ENCODE peak calls at places on chromosomes 12 and 14, in ten cellular contexts. X, Z, E, L, C, G, S, B, H and F are unnamed samples.

GRCh38 chr14:59310644-59311043 is 122.2 kb downstream of the DAAM1 start:
- DNase-seq in X (no peak), Z (no peak), E (peak; percentile 35), L (no peak), C (no peak), G (no peak), S (no peak), B (no peak), H (no peak), F (peak; percentile 77)

GRCh38 chr12:14416658-14417057 is 51.2 kb downstream of the ATF7IP start:
- DNase-seq in X (peak; percentile 55), Z (no peak), E (peak; percentile 25), L (no peak), C (no peak), G (peak; percentile 80), S (no peak), B (no peak), H (no peak), F (peak; percentile 95)

GRCh38 chr14:91159182-91159581 is 45.3 kb downstream of the DGLUCY start:
- DNase-seq in X (no peak), Z (no peak), E (no peak), L (no peak), C (no peak), G (no peak), S (peak; percentile 73), B (no peak), H (no peak), F (no peak)

GRCh38 chr14:89638888-89639287 is 221.9 kb upstream of the FOXN3 start:
- DNase-seq in X (no peak), Z (no peak), E (no peak), L (no peak), C (no peak), G (no peak), S (no peak), B (no peak), H (no peak), F (no peak)

GRCh38 chr14:80504781-80505180 is 293.5 kb upstream of the DIO2 start:
- DNase-seq in X (no peak), Z (no peak), E (no peak), L (no peak), C (no peak), G (no peak), S (no peak), B (no peak), H (no peak), F (no peak)

GRCh38 chr12:46401703-46402102 is 29.1 kb upstream of the SLC38A2 start:
- DNase-seq in X (no peak), Z (peak; percentile 70), E (no peak), L (no peak), C (no peak), G (peak; percentile 75), S (no peak), B (peak; percentile 49), H (no peak), F (peak; percentile 66)

GRCh38 chr12:2160043-2160442 is 107.3 kb downstream of the CACNA1C start:
- DNase-seq in X (no peak), Z (no peak), E (no peak), L (no peak), C (no peak), G (no peak), S (no peak), B (no peak), H (no peak), F (no peak)

GRCh38 chr12:1830981-1831930 is 10.9 kb downstream of the LRTM2 start:
- DNase-seq in X (no peak), Z (peak; percentile 53), E (peak; percentile 25), L (peak; percentile 93), C (peak; percentile 40), G (peak; percentile 74), S (peak; percentile 83), B (peak; percentile 67), H (no peak), F (peak; percentile 72)

GRCh38 chr12:94457331-94457730 is 2.3 kb downstream of the CEP83 start:
- DNase-seq in X (no peak), Z (no peak), E (no peak), L (no peak), C (no peak), G (no peak), S (no peak), B (no peak), H (no peak), F (no peak)

GRCh38 chr12:57766464-57767311 is at the start of gene CYP27B1:
- DNase-seq in X (no peak), Z (peak; percentile 67), E (no peak), L (no peak), C (no peak), G (peak; percentile 39), S (peak; percentile 64), B (peak; percentile 26), H (no peak), F (peak; percentile 44)

GRCh38 chr14:71022939-71023338 is 115.7 kb downstream of the PCNX1 start:
- DNase-seq in X (no peak), Z (no peak), E (no peak), L (no peak), C (no peak), G (no peak), S (no peak), B (no peak), H (no peak), F (no peak)

GRCh38 chr12:118061011-118061875 is at the start of gene WSB2:
- DNase-seq in X (no peak), Z (peak; percentile 87), E (no peak), L (peak; percentile 70), C (peak; percentile 88), G (peak; percentile 82), S (peak; percentile 80), B (peak; percentile 84), H (no peak), F (peak; percentile 56)

GRCh38 chr14:64726585-64726890 is 22.3 kb downstream of the PLEKHG3 start:
- DNase-seq in X (no peak), Z (peak; percentile 42), E (peak; percentile 79), L (peak; percentile 62), C (no peak), G (peak; percentile 12), S (no peak), B (peak; percentile 90), H (peak; percentile 66), F (peak; percentile 67)

GRCh38 chr14:30710870-30711269 is 88.8 kb downstream of the SCFD1 start:
- DNase-seq in X (peak; percentile 23), Z (no peak), E (no peak), L (no peak), C (no peak), G (peak; percentile 39), S (no peak), B (no peak), H (no peak), F (peak; percentile 12)

GRCh38 chr12:49969027-49969426 is 3.7 kb upstream of the AQP6 start:
- DNase-seq in X (no peak), Z (no peak), E (no peak), L (no peak), C (no peak), G (no peak), S (no peak), B (no peak), H (no peak), F (no peak)

DNA sequence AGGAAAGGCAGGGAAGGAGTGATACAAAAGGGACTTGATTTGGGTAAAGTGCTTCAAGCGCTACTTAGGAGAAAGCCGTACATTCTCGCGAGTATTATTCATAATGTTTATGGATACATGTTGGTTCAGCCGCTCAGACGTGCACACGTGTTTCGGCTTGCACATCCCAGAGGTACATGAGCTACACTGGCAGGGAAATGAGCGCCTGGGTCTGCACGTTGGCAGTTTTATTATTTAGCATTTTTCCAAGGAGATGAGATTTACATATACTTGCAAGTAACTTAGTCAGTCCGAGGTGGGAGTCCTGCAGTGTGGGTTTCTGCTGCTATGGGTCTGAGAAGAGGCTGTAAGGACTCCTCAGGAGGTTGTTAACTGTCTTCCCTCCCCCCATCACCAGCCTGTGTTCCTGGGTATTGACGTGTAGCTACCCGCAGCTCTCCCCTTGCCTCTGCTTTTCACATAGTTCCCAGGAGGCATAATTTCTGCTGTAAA is 1.5 kb downstream of the PRKCH start:
- DNase-seq in X (no peak), Z (no peak), E (peak; percentile 4), L (no peak), C (no peak), G (peak; percentile 7), S (peak; percentile 59), B (no peak), H (peak; percentile 66), F (peak; percentile 27)
- H3K4me3 ChIP-seq in X (no peak overlapping the region), Z (peak overlapping the region; percentile 34), E (peak overlapping the region; percentile 46), L (peak overlapping the region; percentile 71), C (peak overlapping the region; percentile 50), G (peak overlapping the region; percentile 81), S (peak overlapping the region; percentile 79), B (peak overlapping the region; percentile 37), H (peak overlapping the region; percentile 80), F (peak overlapping the region; percentile 56)

GRCh38 chr14:76349993-76350392 is 25.9 kb upstream of the ESRRB start:
- DNase-seq in X (no peak), Z (no peak), E (no peak), L (no peak), C (no peak), G (no peak), S (no peak), B (no peak), H (no peak), F (no peak)

GRCh38 chr14:76350671-76351070 is 25.3 kb upstream of the ESRRB start:
- DNase-seq in X (no peak), Z (no peak), E (no peak), L (no peak), C (no peak), G (no peak), S (no peak), B (no peak), H (no peak), F (no peak)

GRCh38 chr14:76354310-76354709 is 21.6 kb upstream of the ESRRB start:
- DNase-seq in X (no peak), Z (no peak), E (no peak), L (no peak), C (no peak), G (no peak), S (no peak), B (no peak), H (no peak), F (no peak)

GRCh38 chr14:76351941-76352340 is 24.0 kb upstream of the ESRRB start:
- DNase-seq in X (no peak), Z (no peak), E (no peak), L (no peak), C (no peak), G (no peak), S (no peak), B (no peak), H (no peak), F (no peak)

GRCh38 chr14:76352639-76353281 is 23.2 kb upstream of the ESRRB start:
- DNase-seq in X (no peak), Z (peak; percentile 75), E (no peak), L (peak; percentile 52), C (no peak), G (peak; percentile 74), S (peak; percentile 63), B (peak; percentile 63), H (no peak), F (peak; percentile 56)
- H3K4me3 ChIP-seq in X (peak overlapping the region; percentile 38), Z (no peak overlapping the region), E (no peak overlapping the region), L (peak overlapping the region; percentile 45), C (peak overlapping the region; percentile 7), G (peak overlapping the region; percentile 74), S (peak overlapping the region; percentile 37), B (no peak overlapping the region), H (no peak overlapping the region), F (peak overlapping the region; percentile 39)

GRCh38 chr14:105094193-105094907 is 29.1 kb upstream of the GPR132 start:
- DNase-seq in X (no peak), Z (peak; percentile 52), E (no peak), L (no peak), C (no peak), G (no peak), S (peak; percentile 59), B (no peak), H (no peak), F (no peak)
- H3K4me3 ChIP-seq in X (peak overlapping the region; percentile 76), Z (peak overlapping the region; percentile 80), E (peak overlapping the region; percentile 66), L (peak overlapping the region; percentile 78), C (peak overlapping the region; percentile 50), G (peak overlapping the region; percentile 84), S (peak overlapping the region; percentile 71), B (no peak overlapping the region), H (peak overlapping the region; percentile 87), F (peak overlapping the region; percentile 69)

GRCh38 chr12:75724913-75725312 is 213.5 kb upstream of the KRR1 start:
- DNase-seq in X (no peak), Z (no peak), E (no peak), L (no peak), C (no peak), G (peak; percentile 77), S (no peak), B (no peak), H (peak; percentile 83), F (peak; percentile 75)
- H3K4me3 ChIP-seq in X (no peak overlapping the region), Z (no peak overlapping the region), E (no peak overlapping the region), L (no peak overlapping the region), C (no peak overlapping the region), G (peak overlapping the region; percentile 48), S (no peak overlapping the region), B (no peak overlapping the region), H (peak overlapping the region; percentile 1), F (no peak overlapping the region)